ENCODE peak calls at places on chromosomes 12 and 14, in nine cellular contexts. F, V, A, C, J, I, O, P and Q are unnamed samples.

GRCh38 chr12:104358353-104359003 is 54.9 kb downstream of the EID3 start:
- DNase-seq in I (no peak), A (peak; percentile 23), C (peak; percentile 79), P (peak; percentile 91), V (peak; percentile 72), O (no peak), F (peak; percentile 70), J (peak; percentile 53), Q (peak; percentile 66)

GRCh38 chr12:117098361-117099217 is 627 bp downstream of the TESC start:
- DNase-seq in P (peak; percentile 77), J (no peak), V (no peak), O (no peak), F (no peak), C (no peak), I (peak; percentile 73), A (no peak), Q (peak; percentile 29)

GRCh38 chr14:55271572-55272414 is 572 bp downstream of the FBXO34 start:
- DNase-seq in J (peak; percentile 74), V (peak; percentile 86), P (peak; percentile 82), O (peak; percentile 19), C (peak; percentile 71), F (peak; percentile 71), A (peak; percentile 28), I (peak; percentile 83), Q (peak; percentile 66)

GRCh38 chr14:63342381-63342780 is 23.6 kb upstream of the GPHB5 start:
- DNase-seq in I (no peak), A (no peak), V (no peak), P (no peak), J (no peak), O (no peak), F (no peak), C (peak; percentile 28), Q (no peak)

GRCh38 chr14:98903371-98903770 is 368.6 kb downstream of the BCL11B start:
- DNase-seq in C (no peak), A (no peak), O (no peak), I (no peak), J (no peak), F (no peak), V (no peak), P (no peak), Q (no peak)

GRCh38 chr14:90179357-90179756 is 77.0 kb upstream of the PSMC1 start:
- DNase-seq in A (no peak), J (peak; percentile 52), I (no peak), P (no peak), O (no peak), V (no peak), C (no peak), F (no peak), Q (no peak)

GRCh38 chr14:102591372-102591943 is 991 bp upstream of the RCOR1 start:
- DNase-seq in I (peak; percentile 72), C (peak; percentile 21), V (peak; percentile 63), O (no peak), J (peak; percentile 47), P (peak; percentile 77), F (no peak), A (no peak), Q (peak; percentile 41)

GRCh38 chr14:77409131-77409533 is 14.2 kb downstream of the NOXRED1 start:
- DNase-seq in C (peak; percentile 48), V (peak; percentile 20), O (no peak), A (no peak), P (peak; percentile 71), J (peak; percentile 22), F (no peak), I (no peak), Q (no peak)

GRCh38 chr14:89853976-89854693 is 100.4 kb downstream of the EFCAB11 start:
- DNase-seq in I (no peak), O (peak; percentile 57), P (no peak), A (no peak), C (no peak), J (no peak), F (no peak), V (no peak), Q (no peak)

GRCh38 chr14:69493791-69494190 is 9.3 kb downstream of the PLEKHD1 start:
- DNase-seq in A (no peak), P (no peak), J (no peak), V (no peak), C (no peak), O (no peak), F (no peak), I (no peak), Q (no peak)

GRCh38 chr14:45253754-45254300 is 825 bp upstream of the MIS18BP1 start:
- DNase-seq in O (no peak), I (no peak), V (peak; percentile 87), F (no peak), A (no peak), C (no peak), J (no peak), P (no peak), Q (no peak)

GRCh38 chr14:77615231-77616132 is 955 bp downstream of the SPTLC2 start:
- DNase-seq in A (no peak), P (no peak), V (peak; percentile 78), C (no peak), O (no peak), J (peak; percentile 18), F (no peak), I (no peak), Q (no peak)

GRCh38 chr12:49389092-49389703 is 21.9 kb downstream of the SPATS2 start:
- DNase-seq in P (peak; percentile 98), F (no peak), V (no peak), C (no peak), J (no peak), O (no peak), A (peak; percentile 28), I (no peak), Q (peak; percentile 52)

GRCh38 chr12:71252473-71252872 is 94.7 kb upstream of the TSPAN8 start:
- DNase-seq in A (no peak), I (no peak), F (no peak), V (no peak), C (no peak), P (no peak), J (no peak), O (no peak), Q (no peak)

GRCh38 chr14:68513137-68513536 is 279.7 kb downstream of the ZFP36L1 start:
- DNase-seq in F (no peak), O (no peak), A (no peak), J (no peak), P (no peak), V (no peak), C (no peak), I (no peak), Q (no peak)

GRCh38 chr12:10612954-10613333 is 465 bp downstream of the MAGOHB start:
- DNase-seq in C (no peak), J (no peak), V (peak; percentile 20), A (no peak), O (no peak), P (peak; percentile 64), I (no peak), F (no peak), Q (no peak)

GRCh38 chr12:1367331-1367730 is 227.1 kb downstream of the FBXL14 start:
- DNase-seq in I (no peak), C (no peak), F (no peak), V (no peak), O (no peak), J (no peak), A (no peak), P (no peak), Q (no peak)

GRCh38 chr12:43863770-43864366 is 28.0 kb downstream of the TMEM117 start:
- DNase-seq in V (no peak), I (no peak), P (no peak), F (no peak), C (no peak), A (no peak), O (no peak), J (no peak), Q (no peak)

GRCh38 chr14:104434214-104435076 is 145.1 kb upstream of the C14orf180 start:
- DNase-seq in F (no peak), J (no peak), O (no peak), P (peak; percentile 43), V (no peak), A (no peak), I (no peak), C (no peak), Q (no peak)

GRCh38 chr12:110015132-110015531 is 15.9 kb downstream of the ANKRD13A start:
- DNase-seq in V (no peak), C (no peak), I (no peak), O (no peak), P (no peak), F (no peak), A (no peak), J (no peak), Q (no peak)

GRCh38 chr12:76152161-76152807 is 67.8 kb upstream of the NAP1L1 start:
- DNase-seq in C (peak; percentile 14), A (no peak), P (no peak), F (peak; percentile 5), O (no peak), V (no peak), I (no peak), J (no peak), Q (no peak)

GRCh38 chr14:87615822-87616679 is 376.9 kb downstream of the GALC start:
- DNase-seq in A (no peak), I (peak; percentile 69), P (peak; percentile 93), C (peak; percentile 76), O (no peak), V (peak; percentile 34), F (no peak), J (peak; percentile 57), Q (no peak)

GRCh38 chr12:52070243-52070925 is 606 bp downstream of the ATG101 start:
- DNase-seq in A (no peak), I (no peak), V (peak; percentile 44), C (no peak), P (no peak), F (no peak), J (no peak), O (no peak), Q (no peak)

GRCh38 chr14:50928002-50928635 is 16.2 kb downstream of the PYGL start:
- DNase-seq in P (no peak), A (no peak), O (peak; percentile 83), I (no peak), V (peak; percentile 60), J (no peak), C (no peak), F (peak; percentile 96), Q (no peak)

GRCh38 chr14:71212093-71212492 is 304.8 kb downstream of the PCNX1 start:
- DNase-seq in I (no peak), J (no peak), V (no peak), O (no peak), F (no peak), A (no peak), P (no peak), C (no peak), Q (no peak)

GRCh38 chr14:42869681-42870080 is 1263.0 kb downstream of the LRFN5 start:
- DNase-seq in A (no peak), I (no peak), F (no peak), C (no peak), V (peak; percentile 67), O (no peak), P (no peak), J (no peak), Q (no peak)

GRCh38 chr12:70267550-70267949 is 24.3 kb downstream of the CNOT2 start:
- DNase-seq in C (no peak), J (no peak), I (no peak), A (no peak), F (no peak), O (no peak), P (no peak), V (peak; percentile 13), Q (no peak)

GRCh38 chr12:75981247-75981646 is 50.3 kb downstream of the PHLDA1 start:
- DNase-seq in V (no peak), C (no peak), J (no peak), A (no peak), P (no peak), F (no peak), O (no peak), I (no peak), Q (no peak)

GRCh38 chr12:14554281-14555008 is 13.2 kb downstream of the PLBD1 start:
- DNase-seq in I (peak; percentile 83), A (no peak), P (no peak), V (no peak), C (peak; percentile 19), F (no peak), J (peak; percentile 32), O (no peak), Q (no peak)

GRCh38 chr12:54147186-54147585 is 41.6 kb downstream of the SMUG1 start:
- DNase-seq in V (no peak), C (no peak), F (no peak), P (no peak), J (no peak), O (no peak), I (peak; percentile 83), A (no peak), Q (no peak)

GRCh38 chr12:51822956-51823355 is 25.6 kb downstream of the FIGNL2 start:
- DNase-seq in C (no peak), O (no peak), A (no peak), V (no peak), F (no peak), P (no peak), J (no peak), I (no peak), Q (no peak)